ENCODE peak calls at places on chromosomes 7 and 10, in eight cellular contexts. K, O, X, M, A, S, Y and T are unnamed samples.

GRCh38 chr10:1126461-1126860 is 70.3 kb downstream of the WDR37 start:
- DNase-seq in M (no peak), S (no peak), X (no peak), A (no peak), Y (no peak), O (no peak), K (no peak), T (no peak)

GRCh38 chr7:132492841-132493445 is 83.3 kb downstream of the PLXNA4 start:
- DNase-seq in X (no peak), A (no peak), M (no peak), S (no peak), O (no peak), Y (no peak), K (no peak), T (no peak)

GRCh38 chr7:117448655-117449054 is 21.4 kb upstream of the ASZ1 start:
- DNase-seq in Y (no peak), X (no peak), K (no peak), S (no peak), O (no peak), A (no peak), M (no peak), T (no peak)

GRCh38 chr7:16637279-16637795 is 8.2 kb downstream of the ANKMY2 start:
- DNase-seq in K (no peak), M (no peak), S (no peak), Y (no peak), O (no peak), A (no peak), X (no peak), T (no peak)

GRCh38 chr10:103695584-103696005 is 159.8 kb downstream of the SH3PXD2A start:
- DNase-seq in A (no peak), O (peak; percentile 58), X (no peak), Y (no peak), K (peak; percentile 26), M (peak; percentile 79), S (no peak), T (no peak)

GRCh38 chr7:131147604-131148003 is 180.1 kb upstream of the MKLN1 start:
- DNase-seq in Y (no peak), O (no peak), A (no peak), S (no peak), K (no peak), M (no peak), X (no peak), T (no peak)

GRCh38 chr7:30353932-30354607 is 69.7 kb downstream of the ZNRF2 start:
- DNase-seq in X (no peak), O (no peak), K (no peak), M (no peak), Y (no peak), A (no peak), S (no peak), T (no peak)

GRCh38 chr7:47602272-47603004 is 20.5 kb upstream of the TNS3 start:
- DNase-seq in K (no peak), X (no peak), S (no peak), A (no peak), O (no peak), M (no peak), Y (no peak), T (no peak)

GRCh38 chr7:87878208-87878735 is 2.0 kb downstream of the DBF4 start:
- DNase-seq in Y (no peak), M (no peak), X (no peak), O (no peak), K (peak; percentile 29), S (no peak), A (no peak), T (no peak)

GRCh38 chr7:17963281-17963680 is 23.0 kb upstream of the SNX13 start:
- DNase-seq in K (no peak), A (no peak), M (no peak), Y (no peak), S (no peak), X (peak; percentile 9), O (no peak), T (no peak)

GRCh38 chr7:156224441-156225225 is 412.4 kb upstream of the SHH start:
- DNase-seq in A (no peak), X (no peak), S (no peak), Y (no peak), O (no peak), K (no peak), M (no peak), T (no peak)

GRCh38 chr7:1460757-1461639 is 1.7 kb upstream of the MICALL2 start:
- DNase-seq in Y (peak; percentile 66), X (peak; percentile 73), S (peak; percentile 83), A (peak; percentile 81), O (peak; percentile 85), M (peak; percentile 86), K (peak; percentile 37), T (no peak)

GRCh38 chr7:98251251-98251843 is 685 bp downstream of the TECPR1 start:
- DNase-seq in A (no peak), Y (peak; percentile 45), S (peak; percentile 68), O (peak; percentile 71), M (no peak), X (peak; percentile 63), K (no peak), T (no peak)

GRCh38 chr10:43340619-43341018 is 30.8 kb upstream of the FXYD4 start:
- DNase-seq in O (no peak), A (peak; percentile 56), Y (no peak), S (no peak), K (no peak), M (no peak), X (no peak), T (no peak)

GRCh38 chr10:97163646-97164535 is 21.9 kb downstream of the SLIT1 start:
- DNase-seq in S (no peak), M (no peak), A (no peak), X (no peak), K (no peak), Y (no peak), O (no peak), T (no peak)

GRCh38 chr10:59148701-59149100 is 27.7 kb upstream of the PHYHIPL start:
- DNase-seq in Y (no peak), A (peak; percentile 14), M (no peak), O (no peak), S (no peak), K (no peak), X (no peak), T (no peak)

GRCh38 chr7:40199076-40199802 is 64.4 kb downstream of the SUGCT start:
- DNase-seq in S (no peak), X (no peak), Y (peak; percentile 32), K (peak; percentile 81), M (no peak), A (peak; percentile 8), O (no peak), T (no peak)
- TF ChIP-seq CTCF in S (peak; percentile 22), X (peak; percentile 6), Y (peak; percentile 49), K (peak; percentile 64), M (no peak), A (peak; percentile 47), O (no peak), T (no peak)

GRCh38 chr10:26172126-26172525 is 44.4 kb upstream of the GAD2 start:
- DNase-seq in Y (peak; percentile 47), O (no peak), X (no peak), S (no peak), K (no peak), A (no peak), M (no peak), T (no peak)
- TF ChIP-seq CTCF in Y (peak; percentile 38), O (no peak), X (no peak), S (no peak), K (no peak), A (no peak), M (no peak), T (no peak)

DNA sequence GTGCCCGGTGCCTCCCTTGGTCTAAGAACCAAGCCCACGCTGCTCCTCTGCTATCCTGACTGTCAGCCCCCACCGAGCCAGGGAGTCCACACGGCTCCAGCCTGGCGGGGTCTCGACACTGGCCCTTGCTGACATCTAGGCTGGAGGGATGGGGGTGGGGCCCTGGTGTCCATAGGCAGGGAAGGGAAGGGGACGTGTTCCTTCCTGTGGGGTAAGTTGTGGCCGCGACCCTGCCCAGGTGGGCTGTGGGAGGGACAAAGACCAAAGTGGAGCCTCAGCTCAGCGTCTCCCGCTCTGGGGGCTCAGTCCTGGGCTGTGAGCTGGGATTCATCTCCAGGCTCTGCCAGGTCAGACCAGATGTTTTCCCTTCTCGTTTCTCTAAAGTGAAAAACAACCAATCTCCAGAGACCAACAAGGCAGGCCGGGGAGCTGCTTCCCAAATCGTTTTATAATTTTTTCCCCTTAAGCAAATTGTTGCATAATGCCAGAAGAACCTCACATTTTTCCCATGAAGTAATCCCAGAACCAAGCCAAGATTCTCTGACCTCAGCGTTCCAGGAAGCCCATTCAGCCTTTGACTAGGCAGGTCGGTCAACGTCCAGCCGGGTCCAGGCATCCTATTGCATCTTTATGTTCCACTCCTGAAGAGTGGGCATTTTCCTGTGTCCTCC is 101.2 kb downstream of the RGS10 start:
- DNase-seq in M (peak; percentile 82), S (no peak), K (peak; percentile 34), A (no peak), Y (no peak), O (peak; percentile 71), X (no peak), T (no peak)
- TF ChIP-seq CTCF in M (no peak), S (no peak), K (no peak), A (no peak), Y (no peak), O (no peak), X (no peak), T (no peak)

GRCh38 chr7:54544356-54545240 is 2.4 kb downstream of the VSTM2A start:
- DNase-seq in X (no peak), M (no peak), O (no peak), Y (peak; percentile 76), S (no peak), K (no peak), A (peak; percentile 6), T (no peak)

GRCh38 chr7:54545241-54545563 is 3.0 kb downstream of the VSTM2A start:
- DNase-seq in S (no peak), X (no peak), K (no peak), M (no peak), O (no peak), Y (no peak), A (no peak), T (no peak)

GRCh38 chr7:54546986-54547314 is 4.8 kb downstream of the VSTM2A start:
- DNase-seq in M (no peak), K (no peak), A (no peak), X (no peak), S (no peak), O (no peak), Y (no peak), T (no peak)

GRCh38 chr7:54542920-54543539 is 855 bp downstream of the VSTM2A start:
- DNase-seq in O (no peak), Y (peak; percentile 71), S (peak; percentile 33), X (no peak), A (peak; percentile 65), K (peak; percentile 50), M (no peak), T (no peak)

DNA sequence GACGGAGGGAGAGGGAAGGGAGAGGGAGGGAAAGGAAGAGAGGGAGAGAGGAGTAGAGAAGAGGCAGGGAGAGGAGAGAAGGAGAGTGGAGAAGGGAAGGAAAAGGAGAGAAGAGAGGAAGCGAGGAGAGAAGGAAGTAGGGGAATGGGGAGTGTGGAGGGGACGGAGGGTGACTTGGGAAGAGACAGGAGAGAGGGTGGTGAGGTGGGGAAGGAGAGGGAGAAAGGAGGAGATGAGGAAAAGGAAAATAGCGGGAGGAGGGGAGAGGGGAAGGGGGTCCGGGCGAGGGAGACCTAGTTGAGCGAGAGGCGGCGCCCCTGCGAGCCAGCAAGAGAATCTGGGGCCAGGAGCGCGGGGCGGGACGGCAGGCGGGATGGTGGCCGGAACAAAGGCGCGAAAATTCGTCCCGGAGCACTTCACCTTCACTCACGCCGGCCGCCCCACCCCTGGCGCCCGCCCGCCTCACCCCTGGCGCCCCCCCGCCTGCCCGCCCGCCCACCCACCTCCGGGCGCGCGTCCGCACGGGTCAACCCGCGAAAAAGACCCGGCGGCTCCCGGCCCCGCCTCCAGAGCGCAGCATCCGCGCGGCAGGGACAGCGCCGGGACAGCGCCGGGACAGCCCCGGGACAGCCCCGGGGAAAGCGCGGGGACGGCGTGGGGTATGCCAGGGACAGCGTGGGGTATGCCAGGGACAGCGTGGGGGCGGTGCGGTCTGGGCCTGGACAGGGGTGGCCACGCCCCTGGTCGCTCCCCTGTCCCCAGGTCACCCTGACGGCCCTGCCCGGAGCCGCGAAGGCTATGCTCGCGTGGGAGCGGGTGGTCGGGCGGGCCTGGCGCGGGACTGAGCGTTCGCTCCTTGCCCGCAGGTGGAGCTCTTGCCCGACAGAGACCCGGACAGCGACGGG is 4.2 kb downstream of the VSTM2A start:
- DNase-seq in Y (peak; percentile 77), M (no peak), X (peak; percentile 20), O (no peak), A (peak; percentile 48), K (no peak), S (peak; percentile 49), T (no peak)
- TF ChIP-seq CTCF in Y (peak; percentile 71), M (no peak), X (peak; percentile 71), O (no peak), A (peak; percentile 46), K (peak; percentile 22), S (no peak), T (no peak)